ENCODE peak calls at places on chromosome 7, in six cellular contexts. One of them, this sample, is unnamed.

GRCh38 chr7:405489-406211 is 114.0 kb downstream of the PDGFA start:
- DNase-seq in esophagus squamous epithelium: no peak
- DNase-seq in IMR-90: no peak
- DNase-seq in stomach: peak; percentile 20
- DNase-seq in uterus: peak; percentile 11
- DNase-seq in heart left ventricle: peak; percentile 46
- DNase-seq in this sample: no peak

GRCh38 chr7:12670071-12670729 is 17.2 kb upstream of the ARL4A start:
- DNase-seq in esophagus squamous epithelium: no peak
- DNase-seq in IMR-90: peak; percentile 87
- DNase-seq in stomach: peak; percentile 58
- DNase-seq in uterus: no peak
- DNase-seq in heart left ventricle: no peak
- DNase-seq in this sample: no peak

GRCh38 chr7:138097064-138097741 is 20.9 kb downstream of the AKR1D1 start:
- DNase-seq in esophagus squamous epithelium: no peak
- DNase-seq in IMR-90: no peak
- DNase-seq in stomach: peak; percentile 63
- DNase-seq in uterus: no peak
- DNase-seq in heart left ventricle: no peak
- DNase-seq in this sample: no peak

GRCh38 chr7:138001529-138002095 is at the start of gene CREB3L2:
- DNase-seq in esophagus squamous epithelium: peak; percentile 45
- DNase-seq in IMR-90: peak; percentile 57
- DNase-seq in stomach: peak; percentile 67
- DNase-seq in uterus: peak; percentile 59
- DNase-seq in heart left ventricle: no peak
- DNase-seq in this sample: peak; percentile 65

GRCh38 chr7:2830609-2831376 is 13.3 kb downstream of the GNA12 start:
- DNase-seq in esophagus squamous epithelium: no peak
- DNase-seq in IMR-90: peak; percentile 68
- DNase-seq in stomach: no peak
- DNase-seq in uterus: no peak
- DNase-seq in heart left ventricle: no peak
- DNase-seq in this sample: no peak

GRCh38 chr7:91945476-91945875 is 4.8 kb downstream of the AKAP9 start:
- DNase-seq in esophagus squamous epithelium: no peak
- DNase-seq in IMR-90: peak; percentile 75
- DNase-seq in stomach: no peak
- DNase-seq in uterus: no peak
- DNase-seq in heart left ventricle: no peak
- DNase-seq in this sample: no peak

GRCh38 chr7:111982804-111983203 is 223.4 kb downstream of the DOCK4 start:
- DNase-seq in esophagus squamous epithelium: no peak
- DNase-seq in IMR-90: peak; percentile 74
- DNase-seq in stomach: no peak
- DNase-seq in uterus: no peak
- DNase-seq in heart left ventricle: no peak
- DNase-seq in this sample: no peak

GRCh38 chr7:22137026-22137425 is 191.3 kb upstream of the CDCA7L start:
- DNase-seq in esophagus squamous epithelium: no peak
- DNase-seq in IMR-90: peak; percentile 22
- DNase-seq in stomach: no peak
- DNase-seq in uterus: no peak
- DNase-seq in heart left ventricle: no peak
- DNase-seq in this sample: no peak

GRCh38 chr7:98115746-98116525 is 9.3 kb downstream of the LMTK2 start:
- DNase-seq in esophagus squamous epithelium: no peak
- DNase-seq in IMR-90: no peak
- DNase-seq in stomach: no peak
- DNase-seq in uterus: no peak
- DNase-seq in heart left ventricle: no peak
- DNase-seq in this sample: no peak

GRCh38 chr7:4683043-4683883 is 1.2 kb downstream of the FOXK1 start:
- DNase-seq in esophagus squamous epithelium: no peak
- DNase-seq in IMR-90: no peak
- DNase-seq in stomach: no peak
- DNase-seq in uterus: peak; percentile 54
- DNase-seq in heart left ventricle: peak; percentile 72
- DNase-seq in this sample: peak; percentile 59

GRCh38 chr7:69109879-69110278 is 488.4 kb upstream of the AUTS2 start:
- DNase-seq in esophagus squamous epithelium: no peak
- DNase-seq in IMR-90: no peak
- DNase-seq in stomach: no peak
- DNase-seq in uterus: no peak
- DNase-seq in heart left ventricle: no peak
- DNase-seq in this sample: no peak

GRCh38 chr7:5255832-5256231 is 26.9 kb upstream of the SLC29A4 start:
- DNase-seq in esophagus squamous epithelium: no peak
- DNase-seq in IMR-90: no peak
- DNase-seq in stomach: no peak
- DNase-seq in uterus: no peak
- DNase-seq in heart left ventricle: no peak
- DNase-seq in this sample: no peak

GRCh38 chr7:46493196-46493595 is 572.1 kb upstream of the IGFBP3 start:
- DNase-seq in esophagus squamous epithelium: no peak
- DNase-seq in IMR-90: no peak
- DNase-seq in stomach: no peak
- DNase-seq in uterus: no peak
- DNase-seq in heart left ventricle: no peak
- DNase-seq in this sample: no peak

GRCh38 chr7:114979388-114979787 is 57.5 kb downstream of the MDFIC start:
- DNase-seq in esophagus squamous epithelium: no peak
- DNase-seq in IMR-90: peak; percentile 47
- DNase-seq in stomach: peak; percentile 61
- DNase-seq in uterus: peak; percentile 76
- DNase-seq in heart left ventricle: no peak
- DNase-seq in this sample: peak; percentile 61

GRCh38 chr7:68488366-68489060 is 1109.8 kb upstream of the AUTS2 start:
- DNase-seq in esophagus squamous epithelium: no peak
- DNase-seq in IMR-90: no peak
- DNase-seq in stomach: no peak
- DNase-seq in uterus: no peak
- DNase-seq in heart left ventricle: no peak
- DNase-seq in this sample: no peak

GRCh38 chr7:2812831-2813230 is 31.3 kb downstream of the GNA12 start:
- DNase-seq in esophagus squamous epithelium: no peak
- DNase-seq in IMR-90: no peak
- DNase-seq in stomach: no peak
- DNase-seq in uterus: no peak
- DNase-seq in heart left ventricle: no peak
- DNase-seq in this sample: no peak

GRCh38 chr7:133294234-133294633 is 41.4 kb downstream of the EXOC4 start:
- DNase-seq in esophagus squamous epithelium: no peak
- DNase-seq in IMR-90: no peak
- DNase-seq in stomach: no peak
- DNase-seq in uterus: no peak
- DNase-seq in heart left ventricle: no peak
- DNase-seq in this sample: no peak

GRCh38 chr7:83415840-83416239 is 233.1 kb downstream of the SEMA3E start:
- DNase-seq in esophagus squamous epithelium: no peak
- DNase-seq in IMR-90: no peak
- DNase-seq in stomach: no peak
- DNase-seq in uterus: no peak
- DNase-seq in heart left ventricle: no peak
- DNase-seq in this sample: no peak

GRCh38 chr7:82507976-82508677 is 64.5 kb upstream of the CACNA2D1 start:
- DNase-seq in esophagus squamous epithelium: no peak
- DNase-seq in IMR-90: no peak
- DNase-seq in stomach: peak; percentile 47
- DNase-seq in uterus: no peak
- DNase-seq in heart left ventricle: no peak
- DNase-seq in this sample: no peak

GRCh38 chr7:91846436-91846835 is 34.1 kb downstream of the MTERF1 start:
- DNase-seq in esophagus squamous epithelium: no peak
- DNase-seq in IMR-90: peak; percentile 21
- DNase-seq in stomach: no peak
- DNase-seq in uterus: no peak
- DNase-seq in heart left ventricle: no peak
- DNase-seq in this sample: no peak

GRCh38 chr7:5997210-5997808 is 11.5 kb downstream of the PMS2 start:
- DNase-seq in esophagus squamous epithelium: no peak
- DNase-seq in IMR-90: peak; percentile 69
- DNase-seq in stomach: peak; percentile 56
- DNase-seq in uterus: peak; percentile 61
- DNase-seq in heart left ventricle: no peak
- DNase-seq in this sample: peak; percentile 39

GRCh38 chr7:137304624-137305235 is 38.8 kb downstream of the PTN start:
- DNase-seq in esophagus squamous epithelium: no peak
- DNase-seq in IMR-90: peak; percentile 72
- DNase-seq in stomach: no peak
- DNase-seq in uterus: no peak
- DNase-seq in heart left ventricle: no peak
- DNase-seq in this sample: no peak

DNA sequence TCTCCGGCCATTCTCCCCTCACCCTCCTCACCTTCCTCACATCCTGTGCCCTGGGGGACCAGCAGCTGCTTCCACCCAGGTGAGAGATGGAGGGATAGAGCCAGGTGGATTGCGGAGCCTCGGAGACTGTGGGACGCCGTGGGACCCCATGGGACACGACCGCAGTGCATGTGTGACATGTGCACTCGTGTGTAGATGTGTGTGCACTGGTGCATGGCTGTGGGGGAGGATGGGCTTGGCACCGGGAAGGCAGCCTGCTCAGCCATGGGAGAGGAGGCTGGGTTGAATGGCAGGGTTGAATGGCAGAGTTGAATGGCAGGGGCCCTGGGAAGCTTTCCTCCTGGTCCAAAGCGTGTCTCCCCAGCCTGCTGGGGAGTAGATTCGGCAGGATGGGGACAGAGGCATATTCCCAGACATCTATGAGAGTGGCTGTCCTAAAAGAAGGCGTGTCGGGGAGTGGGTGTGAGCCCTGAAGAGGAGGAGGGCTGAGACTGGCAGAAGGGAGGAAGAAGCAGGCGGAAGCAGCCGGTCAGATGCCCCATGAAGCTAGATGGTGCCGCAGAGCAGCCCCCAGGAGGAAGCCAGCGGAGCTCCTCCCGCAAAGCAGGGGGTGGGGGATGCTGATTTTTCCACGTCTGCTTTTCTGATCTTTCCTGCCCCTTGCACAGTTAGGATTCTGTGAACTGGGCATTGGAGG is 815 bp downstream of the GIMAP8 start:
- DNase-seq in esophagus squamous epithelium: no peak
- DNase-seq in IMR-90: no peak
- DNase-seq in stomach: no peak
- DNase-seq in uterus: peak; percentile 39
- DNase-seq in heart left ventricle: peak; percentile 84
- DNase-seq in this sample: peak; percentile 65
- TF ChIP-seq POLR2A in esophagus squamous epithelium: peak; percentile 56
- TF ChIP-seq POLR2A in IMR-90: no peak
- TF ChIP-seq POLR2A in stomach: no peak
- TF ChIP-seq POLR2A in uterus: no peak
- TF ChIP-seq POLR2A in heart left ventricle: no peak
- TF ChIP-seq POLR2A in this sample: peak; percentile 36

GRCh38 chr7:129948338-129948737 is 4.4 kb downstream of the UBE2H start:
- DNase-seq in esophagus squamous epithelium: no peak
- DNase-seq in IMR-90: no peak
- DNase-seq in stomach: no peak
- DNase-seq in uterus: no peak
- DNase-seq in heart left ventricle: no peak
- DNase-seq in this sample: no peak
- H3K4me1 ChIP-seq in esophagus squamous epithelium: peaks cover 12% of the 10 kb centered on the region
- H3K4me1 ChIP-seq in IMR-90: peaks cover 6% of the 10 kb centered on the region
- H3K4me1 ChIP-seq in stomach: peaks cover 68% of the 10 kb centered on the region
- H3K4me1 ChIP-seq in uterus: peaks cover 6% of the 10 kb centered on the region
- H3K4me1 ChIP-seq in heart left ventricle: peaks cover 12% of the 10 kb centered on the region
- H3K4me1 ChIP-seq in this sample: no peaks in the 10 kb centered on the region

GRCh38 chr7:124275411-124275810 is 242.5 kb upstream of the TMEM229A start:
- DNase-seq in esophagus squamous epithelium: no peak
- DNase-seq in IMR-90: peak; percentile 9
- DNase-seq in stomach: no peak
- DNase-seq in uterus: no peak
- DNase-seq in heart left ventricle: no peak
- DNase-seq in this sample: no peak

DNA sequence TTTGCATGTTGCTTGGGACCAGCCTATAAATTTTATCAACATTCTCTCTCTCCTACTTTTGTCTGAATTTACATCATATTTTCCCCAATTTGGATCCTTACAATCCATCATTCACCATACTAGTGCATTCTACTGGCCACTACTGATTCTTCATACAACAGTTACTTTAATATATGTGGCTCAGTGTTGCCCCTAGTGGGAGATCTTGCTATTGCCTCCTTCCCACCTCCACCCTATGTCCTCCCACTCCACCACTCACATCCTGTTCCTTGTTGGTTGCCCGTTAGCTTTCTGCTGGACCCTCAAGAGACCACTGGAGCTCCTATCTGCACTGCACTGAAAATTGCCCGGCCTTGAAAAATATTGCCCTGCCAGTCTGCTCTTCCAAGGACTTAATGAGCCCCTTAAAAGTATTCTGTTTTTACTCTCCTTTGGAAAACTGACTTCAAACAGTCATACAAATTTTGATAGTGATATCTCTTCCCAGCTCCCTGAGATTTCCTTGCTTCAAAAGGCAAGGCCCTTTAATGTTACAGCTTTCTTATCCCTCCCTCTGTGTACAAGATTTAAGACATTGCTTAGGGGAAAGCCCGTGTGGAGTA is 243.2 kb upstream of the TMEM229A start:
- DNase-seq in esophagus squamous epithelium: no peak
- DNase-seq in IMR-90: peak; percentile 22
- DNase-seq in stomach: no peak
- DNase-seq in uterus: no peak
- DNase-seq in heart left ventricle: no peak
- DNase-seq in this sample: no peak
- TF ChIP-seq CTCF in esophagus squamous epithelium: no peak
- TF ChIP-seq CTCF in IMR-90: peak; percentile 41
- TF ChIP-seq CTCF in stomach: peak; percentile 18
- TF ChIP-seq CTCF in uterus: no peak
- TF ChIP-seq CTCF in heart left ventricle: no peak
- TF ChIP-seq CTCF in this sample: peak; percentile 38

DNA sequence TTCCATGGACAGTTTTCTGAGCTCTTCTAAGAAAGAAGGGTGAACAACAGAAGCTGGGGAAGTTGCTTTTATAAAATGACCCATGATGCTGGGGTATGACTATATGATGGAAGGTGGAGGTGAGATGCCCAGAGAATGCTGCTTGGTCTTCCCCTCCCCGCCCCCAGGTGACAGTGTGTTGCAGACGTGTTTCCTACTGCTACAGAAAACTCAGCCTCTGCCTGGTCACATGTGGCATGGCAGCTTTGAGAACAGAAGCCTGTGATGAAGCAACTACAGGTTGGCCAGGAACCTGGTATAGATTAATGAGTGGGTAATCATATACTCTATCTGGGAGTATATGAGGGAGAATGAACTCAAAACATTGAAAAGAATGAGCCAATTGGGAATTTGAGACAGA is 67.1 kb downstream of the MTURN start:
- DNase-seq in esophagus squamous epithelium: no peak
- DNase-seq in IMR-90: no peak
- DNase-seq in stomach: no peak
- DNase-seq in uterus: no peak
- DNase-seq in heart left ventricle: no peak
- DNase-seq in this sample: no peak
- TF ChIP-seq POLR2A in esophagus squamous epithelium: no peak
- TF ChIP-seq POLR2A in IMR-90: no peak
- TF ChIP-seq POLR2A in stomach: no peak
- TF ChIP-seq POLR2A in uterus: no peak
- TF ChIP-seq POLR2A in heart left ventricle: no peak
- TF ChIP-seq POLR2A in this sample: no peak

This sample was measured in right lobe of liver.